ENCODE peak calls at places on chromosomes 2 and 18, in nine cellular contexts. One of them, this sample, is unnamed.

GRCh38 chr2:233490831-233491230 is 75.8 kb downstream of the USP40 start:
- DNase-seq in stimulated activated CD4-positive, alpha-beta T cell treated with anti-CD3 and anti-CD28 coated beads, Interleukin-1b, Interleukin-23, amount 100 ng/mL, for 24 hours: no peak
- DNase-seq in Panc1: no peak
- DNase-seq in HTR-8/SVneo: no peak
- DNase-seq in activated CD4-positive, alpha-beta T cell treated with anti-CD3 and anti-CD28 coated beads, Interleukin-2, amount 10 ng/mL, durations not matched to agents 7 days and 5 days: no peak
- DNase-seq in esophagus squamous epithelium: no peak
- DNase-seq in brain microvascular endothelial cell: no peak
- DNase-seq in NCI-H1930: no peak
- DNase-seq in lung microvascular endothelial cell: no peak
- DNase-seq in this sample: no peak

GRCh38 chr18:25674183-25674582 is 322.2 kb upstream of the ZNF521 start:
- DNase-seq in Panc1: no peak
- DNase-seq in brain microvascular endothelial cell: no peak
- DNase-seq in HTR-8/SVneo: no peak
- DNase-seq in activated CD4-positive, alpha-beta T cell treated with anti-CD3 and anti-CD28 coated beads, Interleukin-2, amount 10 ng/mL, durations not matched to agents 7 days and 5 days: no peak
- DNase-seq in esophagus squamous epithelium: no peak
- DNase-seq in stimulated activated CD4-positive, alpha-beta T cell treated with anti-CD3 and anti-CD28 coated beads, Interleukin-1b, Interleukin-23, amount 100 ng/mL, for 24 hours: no peak
- DNase-seq in lung microvascular endothelial cell: no peak
- DNase-seq in NCI-H1930: no peak
- DNase-seq in this sample: no peak

GRCh38 chr2:150978053-150978452 is 283.6 kb downstream of the RBM43 start:
- DNase-seq in activated CD4-positive, alpha-beta T cell treated with anti-CD3 and anti-CD28 coated beads, Interleukin-2, amount 10 ng/mL, durations not matched to agents 7 days and 5 days: no peak
- DNase-seq in Panc1: no peak
- DNase-seq in esophagus squamous epithelium: no peak
- DNase-seq in NCI-H1930: no peak
- DNase-seq in HTR-8/SVneo: no peak
- DNase-seq in lung microvascular endothelial cell: no peak
- DNase-seq in stimulated activated CD4-positive, alpha-beta T cell treated with anti-CD3 and anti-CD28 coated beads, Interleukin-1b, Interleukin-23, amount 100 ng/mL, for 24 hours: no peak
- DNase-seq in brain microvascular endothelial cell: no peak
- DNase-seq in this sample: no peak

GRCh38 chr2:1747065-1747941 is 3.0 kb upstream of the PXDN start:
- DNase-seq in Panc1: no peak
- DNase-seq in brain microvascular endothelial cell: no peak
- DNase-seq in NCI-H1930: no peak
- DNase-seq in activated CD4-positive, alpha-beta T cell treated with anti-CD3 and anti-CD28 coated beads, Interleukin-2, amount 10 ng/mL, durations not matched to agents 7 days and 5 days: no peak
- DNase-seq in esophagus squamous epithelium: no peak
- DNase-seq in lung microvascular endothelial cell: no peak
- DNase-seq in stimulated activated CD4-positive, alpha-beta T cell treated with anti-CD3 and anti-CD28 coated beads, Interleukin-1b, Interleukin-23, amount 100 ng/mL, for 24 hours: no peak
- DNase-seq in HTR-8/SVneo: no peak
- DNase-seq in this sample: no peak

GRCh38 chr2:126831234-126832005 is 67.3 kb upstream of the TEX51 start:
- DNase-seq in HTR-8/SVneo: no peak
- DNase-seq in lung microvascular endothelial cell: peak
- DNase-seq in esophagus squamous epithelium: no peak
- DNase-seq in activated CD4-positive, alpha-beta T cell treated with anti-CD3 and anti-CD28 coated beads, Interleukin-2, amount 10 ng/mL, durations not matched to agents 7 days and 5 days: no peak
- DNase-seq in Panc1: no peak
- DNase-seq in brain microvascular endothelial cell: peak
- DNase-seq in NCI-H1930: no peak
- DNase-seq in stimulated activated CD4-positive, alpha-beta T cell treated with anti-CD3 and anti-CD28 coated beads, Interleukin-1b, Interleukin-23, amount 100 ng/mL, for 24 hours: no peak
- DNase-seq in this sample: peak

GRCh38 chr2:164589522-164589921 is 31.8 kb downstream of the GRB14 start:
- DNase-seq in lung microvascular endothelial cell: no peak
- DNase-seq in stimulated activated CD4-positive, alpha-beta T cell treated with anti-CD3 and anti-CD28 coated beads, Interleukin-1b, Interleukin-23, amount 100 ng/mL, for 24 hours: no peak
- DNase-seq in esophagus squamous epithelium: no peak
- DNase-seq in activated CD4-positive, alpha-beta T cell treated with anti-CD3 and anti-CD28 coated beads, Interleukin-2, amount 10 ng/mL, durations not matched to agents 7 days and 5 days: no peak
- DNase-seq in Panc1: no peak
- DNase-seq in NCI-H1930: no peak
- DNase-seq in HTR-8/SVneo: no peak
- DNase-seq in brain microvascular endothelial cell: peak
- DNase-seq in this sample: no peak

GRCh38 chr2:111946294-111947114 is 48.1 kb downstream of the MERTK start:
- DNase-seq in NCI-H1930: no peak
- DNase-seq in Panc1: no peak
- DNase-seq in HTR-8/SVneo: peak
- DNase-seq in activated CD4-positive, alpha-beta T cell treated with anti-CD3 and anti-CD28 coated beads, Interleukin-2, amount 10 ng/mL, durations not matched to agents 7 days and 5 days: no peak
- DNase-seq in esophagus squamous epithelium: no peak
- DNase-seq in stimulated activated CD4-positive, alpha-beta T cell treated with anti-CD3 and anti-CD28 coated beads, Interleukin-1b, Interleukin-23, amount 100 ng/mL, for 24 hours: no peak
- DNase-seq in brain microvascular endothelial cell: peak
- DNase-seq in lung microvascular endothelial cell: peak
- DNase-seq in this sample: no peak

GRCh38 chr2:201969938-201970785 is 63.5 kb upstream of the FZD7 start:
- DNase-seq in HTR-8/SVneo: no peak
- DNase-seq in lung microvascular endothelial cell: peak
- DNase-seq in brain microvascular endothelial cell: peak
- DNase-seq in esophagus squamous epithelium: no peak
- DNase-seq in stimulated activated CD4-positive, alpha-beta T cell treated with anti-CD3 and anti-CD28 coated beads, Interleukin-1b, Interleukin-23, amount 100 ng/mL, for 24 hours: no peak
- DNase-seq in activated CD4-positive, alpha-beta T cell treated with anti-CD3 and anti-CD28 coated beads, Interleukin-2, amount 10 ng/mL, durations not matched to agents 7 days and 5 days: no peak
- DNase-seq in Panc1: no peak
- DNase-seq in NCI-H1930: no peak
- DNase-seq in this sample: no peak

GRCh38 chr2:180376076-180376475 is 369.0 kb upstream of the CWC22 start:
- DNase-seq in activated CD4-positive, alpha-beta T cell treated with anti-CD3 and anti-CD28 coated beads, Interleukin-2, amount 10 ng/mL, durations not matched to agents 7 days and 5 days: no peak
- DNase-seq in brain microvascular endothelial cell: peak
- DNase-seq in stimulated activated CD4-positive, alpha-beta T cell treated with anti-CD3 and anti-CD28 coated beads, Interleukin-1b, Interleukin-23, amount 100 ng/mL, for 24 hours: no peak
- DNase-seq in Panc1: no peak
- DNase-seq in NCI-H1930: no peak
- DNase-seq in HTR-8/SVneo: no peak
- DNase-seq in lung microvascular endothelial cell: no peak
- DNase-seq in esophagus squamous epithelium: no peak
- DNase-seq in this sample: no peak

GRCh38 chr2:98777710-98778109 is 46.8 kb upstream of the MGAT4A start:
- DNase-seq in HTR-8/SVneo: no peak
- DNase-seq in activated CD4-positive, alpha-beta T cell treated with anti-CD3 and anti-CD28 coated beads, Interleukin-2, amount 10 ng/mL, durations not matched to agents 7 days and 5 days: no peak
- DNase-seq in brain microvascular endothelial cell: no peak
- DNase-seq in Panc1: no peak
- DNase-seq in lung microvascular endothelial cell: no peak
- DNase-seq in stimulated activated CD4-positive, alpha-beta T cell treated with anti-CD3 and anti-CD28 coated beads, Interleukin-1b, Interleukin-23, amount 100 ng/mL, for 24 hours: no peak
- DNase-seq in esophagus squamous epithelium: no peak
- DNase-seq in NCI-H1930: no peak
- DNase-seq in this sample: no peak

GRCh38 chr2:135473567-135473966 is 57.5 kb downstream of the ZRANB3 start:
- DNase-seq in stimulated activated CD4-positive, alpha-beta T cell treated with anti-CD3 and anti-CD28 coated beads, Interleukin-1b, Interleukin-23, amount 100 ng/mL, for 24 hours: no peak
- DNase-seq in HTR-8/SVneo: peak
- DNase-seq in brain microvascular endothelial cell: peak
- DNase-seq in Panc1: peak
- DNase-seq in NCI-H1930: peak
- DNase-seq in lung microvascular endothelial cell: peak
- DNase-seq in esophagus squamous epithelium: no peak
- DNase-seq in activated CD4-positive, alpha-beta T cell treated with anti-CD3 and anti-CD28 coated beads, Interleukin-2, amount 10 ng/mL, durations not matched to agents 7 days and 5 days: peak
- DNase-seq in this sample: peak

GRCh38 chr2:25198209-25198525 is 29.8 kb upstream of the POMC start:
- DNase-seq in NCI-H1930: no peak
- DNase-seq in esophagus squamous epithelium: no peak
- DNase-seq in Panc1: no peak
- DNase-seq in brain microvascular endothelial cell: no peak
- DNase-seq in lung microvascular endothelial cell: no peak
- DNase-seq in activated CD4-positive, alpha-beta T cell treated with anti-CD3 and anti-CD28 coated beads, Interleukin-2, amount 10 ng/mL, durations not matched to agents 7 days and 5 days: no peak
- DNase-seq in HTR-8/SVneo: no peak
- DNase-seq in stimulated activated CD4-positive, alpha-beta T cell treated with anti-CD3 and anti-CD28 coated beads, Interleukin-1b, Interleukin-23, amount 100 ng/mL, for 24 hours: no peak
- DNase-seq in this sample: peak

GRCh38 chr2:235170536-235171510 is 219.0 kb downstream of the SH3BP4 start:
- DNase-seq in Panc1: no peak
- DNase-seq in esophagus squamous epithelium: no peak
- DNase-seq in NCI-H1930: no peak
- DNase-seq in brain microvascular endothelial cell: peak
- DNase-seq in lung microvascular endothelial cell: no peak
- DNase-seq in stimulated activated CD4-positive, alpha-beta T cell treated with anti-CD3 and anti-CD28 coated beads, Interleukin-1b, Interleukin-23, amount 100 ng/mL, for 24 hours: no peak
- DNase-seq in activated CD4-positive, alpha-beta T cell treated with anti-CD3 and anti-CD28 coated beads, Interleukin-2, amount 10 ng/mL, durations not matched to agents 7 days and 5 days: no peak
- DNase-seq in HTR-8/SVneo: peak
- DNase-seq in this sample: peak

This sample was measured in SK-MEL-5.